ENCODE peak calls at places on chromosomes 13 and 19, in seven cellular contexts. E, M, L, C, W, O and T are unnamed samples.

GRCh38 chr19:12939292-12939606 is 840 bp downstream of the CALR start:
- DNase-seq in E (no peak), M (no peak), L (no peak), C (no peak), W (no peak), O (no peak), T (no peak)

GRCh38 chr19:5625641-5626040 is 2.8 kb downstream of the SAFB start:
- DNase-seq in E (no peak), M (no peak), L (no peak), C (no peak), W (no peak), O (no peak), T (no peak)

GRCh38 chr13:80388506-80388905 is 47.6 kb upstream of the SPRY2 start:
- DNase-seq in E (no peak), M (no peak), L (no peak), C (no peak), W (no peak), O (no peak), T (no peak)

GRCh38 chr19:10104665-10105221 is 1.4 kb upstream of the PPAN start:
- DNase-seq in E (peak; percentile 79), M (no peak), L (no peak), C (no peak), W (no peak), O (no peak), T (no peak)

GRCh38 chr13:63190219-63190618 is 1774.6 kb upstream of the PCDH20 start:
- DNase-seq in E (no peak), M (no peak), L (no peak), C (no peak), W (peak; percentile 26), O (no peak), T (no peak)

GRCh38 chr19:17103177-17103576 is 27.6 kb downstream of the MYO9B start:
- DNase-seq in E (no peak), M (no peak), L (no peak), C (peak; percentile 56), W (no peak), O (no peak), T (peak; percentile 55)

GRCh38 chr13:100158569-100158968 is 69.7 kb downstream of the PCCA start:
- DNase-seq in E (no peak), M (no peak), L (no peak), C (no peak), W (no peak), O (no peak), T (no peak)

GRCh38 chr19:17512574-17512939 is 1.1 kb downstream of the PGLS start:
- DNase-seq in E (no peak), M (no peak), L (no peak), C (no peak), W (no peak), O (no peak), T (no peak)

GRCh38 chr19:30516586-30516985 is 144.4 kb downstream of the ZNF536 start:
- DNase-seq in E (no peak), M (no peak), L (peak; percentile 36), C (no peak), W (no peak), O (no peak), T (no peak)

GRCh38 chr19:10334340-10335148 is 1.2 kb upstream of the RAVER1 start:
- DNase-seq in E (no peak), M (peak; percentile 53), L (peak; percentile 97), C (peak; percentile 88), W (peak; percentile 57), O (peak; percentile 62), T (peak; percentile 89)